ENCODE peak calls at places on chromosomes 7 and 10, in six cellular contexts. O, U, P, Q, T and I are unnamed samples.

GRCh38 chr10:30094601-30095000 is 35.2 kb upstream of the JCAD start:
- DNase-seq in O (no peak), U (no peak), P (no peak), Q (no peak), T (no peak), I (no peak)

GRCh38 chr7:146690987-146691386 is 574.4 kb downstream of the CNTNAP2 start:
- DNase-seq in O (no peak), U (no peak), P (no peak), Q (no peak), T (no peak), I (no peak)

GRCh38 chr10:112296908-112297331 is 13.7 kb downstream of the TECTB start:
- DNase-seq in O (no peak), U (no peak), P (no peak), Q (no peak), T (no peak), I (no peak)

GRCh38 chr7:123744416-123744815 is 4.4 kb downstream of the WASL start:
- DNase-seq in O (no peak), U (no peak), P (no peak), Q (no peak), T (no peak), I (no peak)

GRCh38 chr7:113561446-113561845 is 357.4 kb downstream of the PPP1R3A start:
- DNase-seq in O (no peak), U (no peak), P (no peak), Q (no peak), T (no peak), I (no peak)

GRCh38 chr7:142523821-142524460 is 225.3 kb upstream of the PRSS1 start:
- DNase-seq in O (no peak), U (no peak), P (no peak), Q (no peak), T (no peak), I (no peak)

GRCh38 chr10:131660427-131660826 is 240.4 kb upstream of the PPP2R2D start:
- DNase-seq in O (no peak), U (no peak), P (no peak), Q (no peak), T (no peak), I (no peak)

GRCh38 chr7:130492519-130493274 is 812 bp downstream of the MEST start:
- DNase-seq in O (no peak), U (no peak), P (no peak), Q (peak; percentile 23), T (no peak), I (no peak)

GRCh38 chr10:64113375-64113774 is 592.2 kb downstream of the REEP3 start:
- DNase-seq in O (no peak), U (no peak), P (no peak), Q (no peak), T (no peak), I (no peak)

GRCh38 chr7:140904081-140904480 is 20.6 kb downstream of the BRAF start:
- DNase-seq in O (no peak), U (no peak), P (no peak), Q (no peak), T (no peak), I (no peak)

GRCh38 chr10:44966129-44966815 is 6.7 kb downstream of the RASSF4 start:
- DNase-seq in O (peak; percentile 15), U (no peak), P (no peak), Q (no peak), T (no peak), I (no peak)

GRCh38 chr10:29804025-29804852 is 169.5 kb upstream of the SVIL start:
- DNase-seq in O (peak; percentile 75), U (peak; percentile 96), P (no peak), Q (no peak), T (no peak), I (peak; percentile 87)

GRCh38 chr10:86225098-86225782 is 141.4 kb downstream of the GRID1 start:
- DNase-seq in O (no peak), U (no peak), P (no peak), Q (no peak), T (no peak), I (no peak)

GRCh38 chr7:141133646-141134045 is 59.8 kb downstream of the TMEM178B start:
- DNase-seq in O (no peak), U (no peak), P (no peak), Q (no peak), T (no peak), I (no peak)

GRCh38 chr10:133166828-133167692 is 7.0 kb downstream of the KNDC1 start:
- DNase-seq in O (no peak), U (no peak), P (no peak), Q (no peak), T (no peak), I (no peak)

GRCh38 chr10:3774814-3775670 is 10.0 kb downstream of the KLF6 start:
- DNase-seq in O (no peak), U (no peak), P (no peak), Q (no peak), T (peak; percentile 49), I (peak; percentile 58)

GRCh38 chr7:137715546-137715945 is 131.2 kb downstream of the DGKI start:
- DNase-seq in O (no peak), U (no peak), P (no peak), Q (no peak), T (no peak), I (no peak)

GRCh38 chr10:47413531-47414226 is 29.6 kb upstream of the ZNF488 start:
- DNase-seq in O (no peak), U (no peak), P (no peak), Q (no peak), T (no peak), I (no peak)

GRCh38 chr10:127813290-127813689 is 76.3 kb downstream of the FOXI2 start:
- DNase-seq in O (no peak), U (no peak), P (no peak), Q (peak; percentile 63), T (no peak), I (no peak)

GRCh38 chr10:50431791-50432190 is 180.5 kb upstream of the ASAH2 start:
- DNase-seq in O (no peak), U (no peak), P (no peak), Q (no peak), T (no peak), I (no peak)

GRCh38 chr7:28081016-28081415 is 99.6 kb downstream of the JAZF1 start:
- DNase-seq in O (peak; percentile 34), U (no peak), P (no peak), Q (peak; percentile 29), T (peak; percentile 60), I (no peak)

GRCh38 chr10:36313142-36313541 is 671.0 kb upstream of the FZD8 start:
- DNase-seq in O (no peak), U (no peak), P (no peak), Q (no peak), T (no peak), I (no peak)

GRCh38 chr10:128147669-128148068 is 21.4 kb upstream of the MKI67 start:
- DNase-seq in O (no peak), U (no peak), P (no peak), Q (no peak), T (no peak), I (no peak)

GRCh38 chr7:1144269-1144771 is 15.7 kb downstream of the ZFAND2A start:
- DNase-seq in O (no peak), U (no peak), P (no peak), Q (peak; percentile 14), T (peak; percentile 73), I (no peak)